ENCODE peak calls at places on chromosomes 2 and 18, in nine cellular contexts. Y is RCC 7860; B is stimulated activated CD4-positive, alpha-beta T cell treated with anti-CD3 and anti-CD28 coated beads, Interleukin-12 subunit alpha, Interleukin-12 subunit beta, amount 100 ng/mL, for 4 hours; K is neural crest cell; X is psoas muscle; R is hippocampal formation; A is substantia nigra; E is A549; H is type B pancreatic cell. U is an unnamed sample.
A peak's percentile ranks its signal among the peaks of the same experiment; 100 is the strongest.

GRCh38 chr18:37389684-37390368 is 175.8 kb downstream of the CELF4 start:
- DNase-seq in H (no peak), R (no peak), X (no peak), Y (no peak), E (no peak), B (no peak), K (no peak), A (no peak), U (no peak)

GRCh38 chr2:161578998-161579397 is 45.2 kb upstream of the SLC4A10 start:
- DNase-seq in E (no peak), R (no peak), K (no peak), A (no peak), H (no peak), B (no peak), X (no peak), Y (no peak), U (no peak)

GRCh38 chr2:238240761-238241711 is 1.2 kb upstream of the HES6 start:
- DNase-seq in K (peak; percentile 72), R (no peak), B (no peak), H (no peak), X (peak; percentile 85), Y (no peak), A (peak; percentile 18), E (no peak), U (peak; percentile 88)

GRCh38 chr18:48594725-48595124 is 55.9 kb downstream of the CTIF start:
- DNase-seq in X (no peak), B (no peak), Y (no peak), R (no peak), K (no peak), H (no peak), A (no peak), E (no peak), U (no peak)

GRCh38 chr2:53315170-53315569 is 452.4 kb upstream of the CHAC2 start:
- DNase-seq in A (no peak), B (no peak), X (no peak), R (no peak), H (no peak), Y (no peak), E (no peak), K (no peak), U (no peak)

GRCh38 chr18:50944245-50944917 is 23.5 kb upstream of the ELAC1 start:
- DNase-seq in K (no peak), R (no peak), E (no peak), Y (no peak), A (no peak), X (no peak), B (no peak), H (no peak), U (no peak)

GRCh38 chr2:116952254-116952653 is 862.2 kb upstream of the DDX18 start:
- DNase-seq in R (peak; percentile 6), K (no peak), E (no peak), X (no peak), B (no peak), H (no peak), A (no peak), Y (no peak), U (no peak)

GRCh38 chr2:181146171-181146570 is 165.8 kb downstream of the UBE2E3 start:
- DNase-seq in K (no peak), B (no peak), X (no peak), H (no peak), E (no peak), Y (no peak), R (no peak), A (no peak), U (no peak)

GRCh38 chr2:8550932-8551621 is 130.8 kb upstream of the ID2 start:
- DNase-seq in K (no peak), R (no peak), B (no peak), X (no peak), H (no peak), A (no peak), Y (no peak), E (no peak), U (peak; percentile 60)

GRCh38 chr2:157061799-157062198 is 195.7 kb upstream of the GALNT5 start:
- DNase-seq in Y (no peak), B (no peak), K (no peak), E (no peak), X (no peak), H (no peak), A (no peak), R (no peak), U (no peak)

U was measured in spleen.